ENCODE peak calls at places on chromosomes 2 and 18, in ten cellular contexts. One of them, this sample, is unnamed. For H3K4me1, the result is how much of the 10 kb centered on the place peaks cover.

GRCh38 chr18:5543036-5543671 is 643 bp downstream of the EPB41L3 start:
- DNase-seq in uterus: no peak
- DNase-seq in heart right ventricle: peak
- DNase-seq in endodermal cell: peak
- DNase-seq in Peyer's patch: no peak
- DNase-seq in tibial artery: no peak
- DNase-seq in K562: no peak
- DNase-seq in mucosa of descending colon: peak
- DNase-seq in heart left ventricle: no peak
- DNase-seq in lower lobe of right lung: no peak
- DNase-seq in this sample: no peak

GRCh38 chr2:23009545-23010149 is 375.3 kb upstream of the KLHL29 start:
- DNase-seq in uterus: peak
- DNase-seq in heart right ventricle: no peak
- DNase-seq in endodermal cell: no peak
- DNase-seq in Peyer's patch: no peak
- DNase-seq in tibial artery: no peak
- DNase-seq in K562: no peak
- DNase-seq in mucosa of descending colon: peak
- DNase-seq in heart left ventricle: peak
- DNase-seq in lower lobe of right lung: no peak
- DNase-seq in this sample: no peak

GRCh38 chr18:23188391-23188790 is 53.1 kb downstream of the CABLES1 start:
- DNase-seq in uterus: no peak
- DNase-seq in heart right ventricle: no peak
- DNase-seq in endodermal cell: peak
- DNase-seq in Peyer's patch: no peak
- DNase-seq in tibial artery: no peak
- DNase-seq in K562: no peak
- DNase-seq in mucosa of descending colon: no peak
- DNase-seq in heart left ventricle: no peak
- DNase-seq in lower lobe of right lung: no peak
- DNase-seq in this sample: no peak

GRCh38 chr18:8400193-8400752 is 209.0 kb upstream of the RAB12 start:
- DNase-seq in uterus: no peak
- DNase-seq in heart right ventricle: no peak
- DNase-seq in endodermal cell: no peak
- DNase-seq in Peyer's patch: peak
- DNase-seq in tibial artery: no peak
- DNase-seq in K562: no peak
- DNase-seq in mucosa of descending colon: no peak
- DNase-seq in heart left ventricle: no peak
- DNase-seq in lower lobe of right lung: no peak
- DNase-seq in this sample: no peak

GRCh38 chr2:18413794-18414396 is 146.6 kb downstream of the RDH14 start:
- DNase-seq in uterus: peak
- DNase-seq in heart right ventricle: no peak
- DNase-seq in endodermal cell: no peak
- DNase-seq in Peyer's patch: no peak
- DNase-seq in tibial artery: no peak
- DNase-seq in K562: no peak
- DNase-seq in mucosa of descending colon: peak
- DNase-seq in heart left ventricle: peak
- DNase-seq in lower lobe of right lung: no peak
- DNase-seq in this sample: no peak

GRCh38 chr2:56271275-56271674 is 87.5 kb downstream of the CCDC85A start:
- DNase-seq in uterus: no peak
- DNase-seq in heart right ventricle: no peak
- DNase-seq in endodermal cell: no peak
- DNase-seq in Peyer's patch: no peak
- DNase-seq in tibial artery: no peak
- DNase-seq in K562: no peak
- DNase-seq in mucosa of descending colon: no peak
- DNase-seq in heart left ventricle: no peak
- DNase-seq in lower lobe of right lung: no peak
- DNase-seq in this sample: no peak

GRCh38 chr2:58609306-58609705 is 368.2 kb upstream of the FANCL start:
- DNase-seq in uterus: no peak
- DNase-seq in heart right ventricle: no peak
- DNase-seq in endodermal cell: no peak
- DNase-seq in Peyer's patch: no peak
- DNase-seq in tibial artery: no peak
- DNase-seq in K562: no peak
- DNase-seq in mucosa of descending colon: no peak
- DNase-seq in heart left ventricle: no peak
- DNase-seq in lower lobe of right lung: no peak
- DNase-seq in this sample: no peak

GRCh38 chr2:150495993-150496627 is 8.6 kb upstream of the RND3 start:
- DNase-seq in uterus: no peak
- DNase-seq in heart right ventricle: no peak
- DNase-seq in endodermal cell: no peak
- DNase-seq in Peyer's patch: no peak
- DNase-seq in tibial artery: no peak
- DNase-seq in K562: no peak
- DNase-seq in mucosa of descending colon: no peak
- DNase-seq in heart left ventricle: no peak
- DNase-seq in lower lobe of right lung: no peak
- DNase-seq in this sample: no peak

GRCh38 chr2:154960802-154961583 is 262.5 kb downstream of the KCNJ3 start:
- DNase-seq in uterus: no peak
- DNase-seq in heart right ventricle: no peak
- DNase-seq in endodermal cell: no peak
- DNase-seq in Peyer's patch: no peak
- DNase-seq in tibial artery: no peak
- DNase-seq in K562: no peak
- DNase-seq in mucosa of descending colon: no peak
- DNase-seq in heart left ventricle: no peak
- DNase-seq in lower lobe of right lung: no peak
- DNase-seq in this sample: no peak

GRCh38 chr2:26469092-26469710 is 8.7 kb downstream of the OTOF start:
- DNase-seq in uterus: no peak
- DNase-seq in heart right ventricle: no peak
- DNase-seq in endodermal cell: peak
- DNase-seq in Peyer's patch: peak
- DNase-seq in tibial artery: no peak
- DNase-seq in K562: peak
- DNase-seq in mucosa of descending colon: peak
- DNase-seq in heart left ventricle: no peak
- DNase-seq in lower lobe of right lung: peak
- DNase-seq in this sample: no peak

GRCh38 chr2:168500516-168500915 is 44.4 kb downstream of the CERS6 start:
- DNase-seq in uterus: no peak
- DNase-seq in heart right ventricle: no peak
- DNase-seq in endodermal cell: no peak
- DNase-seq in Peyer's patch: no peak
- DNase-seq in tibial artery: no peak
- DNase-seq in K562: no peak
- DNase-seq in mucosa of descending colon: no peak
- DNase-seq in heart left ventricle: no peak
- DNase-seq in lower lobe of right lung: no peak
- DNase-seq in this sample: no peak

GRCh38 chr2:134401081-134401497 is 147.2 kb downstream of the MGAT5 start:
- DNase-seq in uterus: peak
- DNase-seq in heart right ventricle: peak
- DNase-seq in endodermal cell: no peak
- DNase-seq in Peyer's patch: no peak
- DNase-seq in tibial artery: peak
- DNase-seq in K562: peak
- DNase-seq in mucosa of descending colon: no peak
- DNase-seq in heart left ventricle: peak
- DNase-seq in lower lobe of right lung: no peak
- DNase-seq in this sample: peak

GRCh38 chr2:120683081-120683480 is 52.6 kb upstream of the GLI2 start:
- DNase-seq in uterus: no peak
- DNase-seq in heart right ventricle: no peak
- DNase-seq in endodermal cell: no peak
- DNase-seq in Peyer's patch: no peak
- DNase-seq in tibial artery: no peak
- DNase-seq in K562: no peak
- DNase-seq in mucosa of descending colon: no peak
- DNase-seq in heart left ventricle: no peak
- DNase-seq in lower lobe of right lung: no peak
- DNase-seq in this sample: no peak

GRCh38 chr2:181104512-181105121 is 124.2 kb downstream of the UBE2E3 start:
- DNase-seq in uterus: no peak
- DNase-seq in heart right ventricle: no peak
- DNase-seq in endodermal cell: no peak
- DNase-seq in Peyer's patch: no peak
- DNase-seq in tibial artery: no peak
- DNase-seq in K562: peak
- DNase-seq in mucosa of descending colon: peak
- DNase-seq in heart left ventricle: no peak
- DNase-seq in lower lobe of right lung: no peak
- DNase-seq in this sample: no peak

DNA sequence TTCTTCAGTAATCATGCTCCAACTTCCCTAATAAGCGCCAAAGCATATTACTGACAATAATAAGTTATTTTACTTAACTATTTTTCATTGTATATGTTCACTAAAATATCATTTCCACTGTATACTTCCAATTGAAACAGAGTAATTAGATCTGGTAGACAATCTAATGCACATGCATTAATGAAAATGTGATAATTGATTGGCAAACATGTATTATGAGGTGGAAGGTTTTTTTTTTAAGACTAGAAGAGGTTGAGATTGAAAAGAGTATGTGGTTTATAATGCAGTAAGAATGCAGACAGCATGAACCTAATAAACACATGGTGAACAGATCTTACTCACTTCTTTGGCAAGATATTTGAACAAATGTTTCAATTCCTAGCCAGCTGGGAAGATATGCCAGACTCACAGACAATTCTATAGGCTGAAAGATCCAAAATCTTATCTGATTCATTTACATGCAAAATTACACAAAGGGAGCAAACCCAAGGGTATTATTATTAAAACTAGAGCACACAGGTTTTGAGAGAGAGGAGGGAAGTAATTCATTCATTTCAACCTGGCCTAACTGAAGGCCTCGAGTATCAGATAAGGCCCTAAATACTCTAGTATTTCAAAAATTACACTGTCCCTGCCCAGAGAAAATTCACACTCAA is 2.8 kb downstream of the NCKAP1 start:
- DNase-seq in uterus: no peak
- DNase-seq in heart right ventricle: no peak
- DNase-seq in endodermal cell: no peak
- DNase-seq in Peyer's patch: no peak
- DNase-seq in tibial artery: no peak
- DNase-seq in K562: peak
- DNase-seq in mucosa of descending colon: no peak
- DNase-seq in heart left ventricle: no peak
- DNase-seq in lower lobe of right lung: no peak
- DNase-seq in this sample: no peak
- TF ChIP-seq CTCF in uterus: no peak
- TF ChIP-seq CTCF in heart right ventricle: no peak
- TF ChIP-seq CTCF in endodermal cell: no peak
- TF ChIP-seq CTCF in Peyer's patch: no peak
- TF ChIP-seq CTCF in tibial artery: no peak
- TF ChIP-seq CTCF in K562: no peak
- TF ChIP-seq CTCF in mucosa of descending colon: no peak
- TF ChIP-seq CTCF in heart left ventricle: no peak
- TF ChIP-seq CTCF in lower lobe of right lung: no peak
- TF ChIP-seq CTCF in this sample: no peak

DNA sequence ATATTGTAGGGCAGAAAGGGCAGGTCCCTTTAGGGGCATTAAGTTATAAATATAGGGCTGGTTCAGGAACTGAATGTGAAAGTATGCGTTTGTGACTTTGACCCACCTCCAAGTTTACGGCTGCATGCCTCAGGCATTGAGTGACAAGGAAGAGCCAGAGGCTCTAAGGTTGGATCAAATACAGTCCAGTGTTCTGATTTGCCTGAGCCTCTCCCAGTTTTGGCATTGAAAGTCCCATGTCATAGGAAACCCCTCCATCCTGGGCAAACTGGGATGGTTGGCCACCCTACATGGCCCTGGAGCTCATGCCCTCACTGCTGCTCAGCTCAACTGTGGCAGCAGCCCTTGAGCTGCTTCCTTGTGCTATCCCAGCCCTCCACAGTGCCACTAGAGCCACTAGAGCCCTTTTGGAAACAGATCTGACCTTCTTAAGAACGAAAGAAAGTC is 29.9 kb downstream of the HK2 start:
- DNase-seq in uterus: no peak
- DNase-seq in heart right ventricle: no peak
- DNase-seq in endodermal cell: no peak
- DNase-seq in Peyer's patch: peak
- DNase-seq in tibial artery: no peak
- DNase-seq in K562: no peak
- DNase-seq in mucosa of descending colon: peak
- DNase-seq in heart left ventricle: no peak
- DNase-seq in lower lobe of right lung: no peak
- DNase-seq in this sample: no peak
- H3K4me1 ChIP-seq in uterus: under half
- H3K4me1 ChIP-seq in heart right ventricle: under half
- H3K4me1 ChIP-seq in endodermal cell: under half
- H3K4me1 ChIP-seq in Peyer's patch: under half
- H3K4me1 ChIP-seq in tibial artery: under half
- H3K4me1 ChIP-seq in K562: under half
- H3K4me1 ChIP-seq in mucosa of descending colon: half or more
- H3K4me1 ChIP-seq in heart left ventricle: under half
- H3K4me1 ChIP-seq in lower lobe of right lung: half or more
- H3K4me1 ChIP-seq in this sample: under half

GRCh38 chr2:233674995-233675394 is 3.3 kb downstream of the UGT1A9 start:
- DNase-seq in uterus: no peak
- DNase-seq in heart right ventricle: no peak
- DNase-seq in endodermal cell: no peak
- DNase-seq in Peyer's patch: no peak
- DNase-seq in tibial artery: no peak
- DNase-seq in K562: no peak
- DNase-seq in mucosa of descending colon: no peak
- DNase-seq in heart left ventricle: no peak
- DNase-seq in lower lobe of right lung: no peak
- DNase-seq in this sample: no peak
- TF ChIP-seq CTCF in uterus: no peak
- TF ChIP-seq CTCF in heart right ventricle: no peak
- TF ChIP-seq CTCF in endodermal cell: peak
- TF ChIP-seq CTCF in Peyer's patch: no peak
- TF ChIP-seq CTCF in tibial artery: no peak
- TF ChIP-seq CTCF in K562: no peak
- TF ChIP-seq CTCF in mucosa of descending colon: no peak
- TF ChIP-seq CTCF in heart left ventricle: no peak
- TF ChIP-seq CTCF in lower lobe of right lung: no peak
- TF ChIP-seq CTCF in this sample: no peak

DNA sequence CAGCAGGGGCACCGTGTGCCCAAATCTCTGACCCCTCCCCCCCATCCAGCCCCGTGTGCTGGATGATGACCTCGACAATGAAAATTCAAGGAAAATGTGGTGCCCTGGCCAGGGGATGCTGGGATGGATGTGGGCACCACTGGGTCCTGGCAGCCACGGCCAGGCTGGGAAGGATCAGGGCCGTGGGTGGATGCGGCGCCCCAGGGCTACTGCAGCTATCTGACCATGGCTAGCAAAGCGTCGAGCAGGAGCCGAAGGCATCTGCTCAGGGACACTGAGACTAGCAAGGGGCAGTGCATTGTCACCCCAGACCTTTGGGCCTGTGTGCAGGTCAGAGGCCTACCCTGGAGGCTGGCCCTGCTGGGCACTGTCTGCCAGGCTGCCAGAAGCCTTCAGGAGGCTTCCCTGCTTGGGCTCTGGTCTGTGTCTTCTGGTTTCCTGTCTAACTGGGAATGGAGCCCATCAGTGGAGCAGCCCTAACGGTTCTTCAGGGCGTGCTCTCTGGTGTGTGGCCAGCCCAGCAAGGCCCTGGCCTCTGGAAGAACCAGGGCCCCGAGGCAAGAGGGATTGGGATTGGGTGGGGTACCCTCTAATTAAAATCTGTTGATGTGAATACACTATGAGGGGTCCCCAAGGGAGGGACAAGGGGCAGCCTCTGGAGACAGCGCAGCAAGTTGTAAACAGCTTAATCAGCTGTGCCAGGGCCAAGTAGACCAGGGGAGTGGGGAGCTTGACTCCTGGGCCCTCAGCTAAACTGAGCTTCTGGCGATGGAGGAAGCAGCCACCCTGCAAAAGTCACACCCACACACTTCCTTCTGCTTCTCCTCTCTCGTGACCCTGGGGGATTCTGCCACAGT is 98.0 kb downstream of the STPG4 start:
- DNase-seq in uterus: no peak
- DNase-seq in heart right ventricle: peak
- DNase-seq in endodermal cell: no peak
- DNase-seq in Peyer's patch: no peak
- DNase-seq in tibial artery: no peak
- DNase-seq in K562: no peak
- DNase-seq in mucosa of descending colon: peak
- DNase-seq in heart left ventricle: peak
- DNase-seq in lower lobe of right lung: peak
- DNase-seq in this sample: no peak
- H3K4me1 ChIP-seq in uterus: under half
- H3K4me1 ChIP-seq in heart right ventricle: under half
- H3K4me1 ChIP-seq in endodermal cell: under half
- H3K4me1 ChIP-seq in Peyer's patch: under half
- H3K4me1 ChIP-seq in tibial artery: half or more
- H3K4me1 ChIP-seq in K562: under half
- H3K4me1 ChIP-seq in mucosa of descending colon: under half
- H3K4me1 ChIP-seq in heart left ventricle: half or more
- H3K4me1 ChIP-seq in lower lobe of right lung: under half
- H3K4me1 ChIP-seq in this sample: under half

This sample was measured in suprapubic skin.